ENCODE peak calls at places on chromosomes 2 and 18, in eight cellular contexts. X is suprapubic skin; L is progenitor cell of endocrine pancreas; U is activated CD8-positive, alpha-beta memory T cell treated with anti-CD3 and anti-CD28 coated beads for 4 hours; H is iris pigment epithelial cell; O is SHP77; T is stomach; V is choroid plexus epithelial cell. S is an unnamed sample.
A peak's percentile ranks its signal among the peaks of the same experiment; 100 is the strongest.

GRCh38 chr18:389658-390357 is 110.7 kb downstream of the COLEC12 start:
- DNase-seq in O (no peak), V (peak; percentile 47), T (no peak), H (peak; percentile 63), X (no peak), U (no peak), L (no peak), S (no peak)

GRCh38 chr2:8677646-8678592 is 3.9 kb upstream of the ID2 start:
- DNase-seq in T (peak; percentile 43), L (no peak), H (peak; percentile 58), O (peak; percentile 79), U (no peak), V (peak; percentile 59), X (peak; percentile 78), S (peak; percentile 65)

GRCh38 chr2:126799306-126799705 is 99.4 kb upstream of the TEX51 start:
- DNase-seq in U (no peak), T (no peak), X (no peak), L (no peak), H (no peak), V (no peak), O (no peak), S (no peak)

GRCh38 chr18:33116376-33116775 is 324.1 kb downstream of the CCDC178 start:
- DNase-seq in V (peak; percentile 40), U (no peak), O (peak; percentile 89), T (peak; percentile 65), H (peak; percentile 25), L (no peak), X (no peak), S (peak; percentile 66)

GRCh38 chr2:24702800-24703199 is 90.4 kb downstream of the PTRHD1 start:
- DNase-seq in V (peak; percentile 90), L (no peak), O (no peak), U (no peak), H (peak; percentile 92), T (no peak), X (no peak), S (no peak)

GRCh38 chr2:25697559-25698341 is 24.4 kb upstream of the DTNB start:
- DNase-seq in V (peak; percentile 37), L (no peak), X (peak; percentile 40), U (no peak), H (peak; percentile 14), O (no peak), T (no peak), S (no peak)

GRCh38 chr2:170235860-170236638 is 58.1 kb downstream of the MYO3B start:
- DNase-seq in H (peak; percentile 41), L (peak; percentile 31), O (peak; percentile 32), X (no peak), U (no peak), T (no peak), V (peak; percentile 70), S (peak; percentile 73)

GRCh38 chr2:45816273-45816672 is 164.8 kb downstream of the PRKCE start:
- DNase-seq in H (peak; percentile 30), O (no peak), V (peak; percentile 41), X (no peak), T (peak; percentile 63), U (no peak), L (no peak), S (no peak)

GRCh38 chr2:95074663-95075439 is 46.8 kb downstream of the MRPS5 start:
- DNase-seq in L (no peak), V (no peak), X (no peak), O (no peak), T (no peak), H (no peak), U (no peak), S (no peak)

GRCh38 chr2:45788401-45788800 is 136.9 kb downstream of the PRKCE start:
- DNase-seq in V (no peak), L (no peak), T (no peak), X (no peak), H (no peak), U (no peak), O (no peak), S (no peak)

GRCh38 chr2:219277703-219278654 is 1.2 kb upstream of the DNAJB2 start:
- DNase-seq in L (peak; percentile 73), U (peak; percentile 57), V (peak; percentile 77), T (peak; percentile 85), H (peak; percentile 65), O (peak; percentile 78), X (peak; percentile 91), S (peak; percentile 60)

GRCh38 chr2:174775586-174775985 is 11.3 kb upstream of the CHRNA1 start:
- DNase-seq in V (no peak), L (no peak), U (no peak), H (no peak), T (no peak), X (no peak), O (no peak), S (no peak)

GRCh38 chr2:10765461-10765860 is 44.0 kb downstream of the ATP6V1C2 start:
- DNase-seq in L (no peak), O (no peak), T (no peak), H (no peak), X (no peak), V (no peak), U (no peak), S (no peak)